ENCODE peak calls at places on chromosome 22, in nine cellular contexts. C is psoas muscle; D is trophoblast cell; A is brain microvascular endothelial cell; S is transverse colon; J is adrenal gland; I is CD8-positive, alpha-beta memory T cell; G is bronchial epithelial cell; K is GM06990. N is an unnamed sample. For H3K36me3, the result is how much of the 10 kb centered on the place peaks cover.

GRCh38 chr22:39808087-39808486 is 85.5 kb downstream of the ENTHD1 start:
- DNase-seq in C (no peak), D (no peak), A (no peak), S (peak), J (peak), I (no peak), G (peak), K (no peak), N (no peak)

GRCh38 chr22:22167791-22168189 is 76.8 kb upstream of the VPREB1 start:
- DNase-seq in C (no peak), D (no peak), A (no peak), S (peak), J (no peak), I (no peak), G (no peak), K (peak), N (no peak)

GRCh38 chr22:42344391-42344861 is 74.0 kb upstream of the TCF20 start:
- DNase-seq in C (peak), D (no peak), A (peak), S (no peak), J (no peak), I (no peak), G (no peak), K (no peak), N (no peak)

GRCh38 chr22:44143117-44143495 is 37.6 kb upstream of the PARVG start:
- DNase-seq in C (no peak), D (no peak), A (no peak), S (peak), J (no peak), I (no peak), G (no peak), K (no peak), N (no peak)

GRCh38 chr22:47270463-47271135 is 508.1 kb downstream of the TBC1D22A start:
- DNase-seq in C (no peak), D (peak), A (no peak), S (no peak), J (no peak), I (no peak), G (no peak), K (no peak), N (no peak)

GRCh38 chr22:45441158-45441557 is 27.7 kb downstream of the RIBC2 start:
- DNase-seq in C (peak), D (peak), A (peak), S (peak), J (peak), I (no peak), G (peak), K (no peak), N (no peak)

GRCh38 chr22:19607198-19608113 is 83.2 kb upstream of the CLDN5 start:
- DNase-seq in C (peak), D (no peak), A (no peak), S (peak), J (no peak), I (no peak), G (peak), K (no peak), N (no peak)

GRCh38 chr22:40509401-40510134 is 127.0 kb downstream of the MRTFA start:
- DNase-seq in C (peak), D (peak), A (peak), S (peak), J (peak), I (no peak), G (peak), K (no peak), N (peak)

GRCh38 chr22:40922484-40923303 is 28.5 kb upstream of the RBX1 start:
- DNase-seq in C (no peak), D (no peak), A (peak), S (no peak), J (no peak), I (no peak), G (peak), K (no peak), N (peak)

GRCh38 chr22:42856179-42856864 is 751 bp downstream of the ARFGAP3 start:
- DNase-seq in C (peak), D (peak), A (no peak), S (peak), J (peak), I (peak), G (peak), K (peak), N (no peak)

GRCh38 chr22:27431896-27432295 is 369.7 kb downstream of the MN1 start:
- DNase-seq in C (no peak), D (no peak), A (no peak), S (no peak), J (no peak), I (no peak), G (no peak), K (no peak), N (no peak)

GRCh38 chr22:32396255-32396654 is 15.8 kb downstream of the RTCB start:
- DNase-seq in C (no peak), D (no peak), A (no peak), S (no peak), J (no peak), I (no peak), G (no peak), K (no peak), N (no peak)

GRCh38 chr22:32378703-32379272 is 21.1 kb downstream of the RFPL3 start:
- DNase-seq in C (no peak), D (peak), A (peak), S (peak), J (no peak), I (no peak), G (peak), K (no peak), N (no peak)

GRCh38 chr22:46545041-46545796 is 7.8 kb upstream of the CELSR1 start:
- DNase-seq in C (peak), D (no peak), A (no peak), S (no peak), J (no peak), I (no peak), G (peak), K (no peak), N (no peak)

GRCh38 chr22:27554106-27554814 is 247.3 kb downstream of the MN1 start:
- DNase-seq in C (no peak), D (no peak), A (no peak), S (peak), J (no peak), I (no peak), G (peak), K (no peak), N (peak)

GRCh38 chr22:17479129-17479528 is 84.2 kb upstream of the SLC25A18 start:
- DNase-seq in C (no peak), D (no peak), A (no peak), S (no peak), J (no peak), I (no peak), G (no peak), K (no peak), N (no peak)

GRCh38 chr22:45254789-45255261 is 14.1 kb upstream of the KIAA0930 start:
- DNase-seq in C (no peak), D (no peak), A (no peak), S (no peak), J (no peak), I (no peak), G (no peak), K (peak), N (no peak)

GRCh38 chr22:17675584-17675983 is 37.0 kb downstream of the BCL2L13 start:
- DNase-seq in C (no peak), D (no peak), A (no peak), S (no peak), J (no peak), I (no peak), G (no peak), K (no peak), N (no peak)

GRCh38 chr22:43983808-43984207 is 28.6 kb downstream of the SAMM50 start:
- DNase-seq in C (no peak), D (no peak), A (no peak), S (no peak), J (no peak), I (no peak), G (no peak), K (no peak), N (no peak)

GRCh38 chr22:30332994-30333706 is 6.4 kb upstream of the TBC1D10A start:
- DNase-seq in C (no peak), D (peak), A (no peak), S (no peak), J (no peak), I (no peak), G (no peak), K (no peak), N (no peak)

GRCh38 chr22:30334601-30335000 is 7.9 kb upstream of the TBC1D10A start:
- DNase-seq in C (no peak), D (no peak), A (no peak), S (no peak), J (no peak), I (no peak), G (no peak), K (no peak), N (no peak)

GRCh38 chr22:30336752-30337460 is 10.2 kb upstream of the TBC1D10A start:
- DNase-seq in C (peak), D (no peak), A (no peak), S (no peak), J (no peak), I (no peak), G (no peak), K (no peak), N (no peak)

GRCh38 chr22:30333707-30334087 is 7.0 kb upstream of the TBC1D10A start:
- DNase-seq in C (no peak), D (no peak), A (no peak), S (no peak), J (no peak), I (no peak), G (no peak), K (no peak), N (no peak)

GRCh38 chr22:30335236-30335635 is 8.5 kb upstream of the TBC1D10A start:
- DNase-seq in C (no peak), D (peak), A (no peak), S (no peak), J (no peak), I (no peak), G (no peak), K (no peak), N (no peak)
- H3K4me3 ChIP-seq in C (no peak), D (no peak), A (no peak), S (no peak), J (no peak), I (no peak), G (no peak), K (no peak), N (no peak)

GRCh38 chr22:37186997-37187522 is 987 bp downstream of the C1QTNF6 start:
- DNase-seq in C (peak), D (peak), A (no peak), S (no peak), J (no peak), I (no peak), G (no peak), K (no peak), N (no peak)

GRCh38 chr22:37185646-37186227 is 2.3 kb downstream of the C1QTNF6 start:
- DNase-seq in C (peak), D (peak), A (no peak), S (no peak), J (no peak), I (no peak), G (no peak), K (no peak), N (no peak)

GRCh38 chr22:37184816-37185541 is 3.1 kb downstream of the C1QTNF6 start:
- DNase-seq in C (peak), D (peak), A (no peak), S (no peak), J (no peak), I (no peak), G (no peak), K (no peak), N (no peak)

GRCh38 chr22:37187552-37187890 is 526 bp downstream of the C1QTNF6 start:
- DNase-seq in C (no peak), D (no peak), A (no peak), S (peak), J (no peak), I (no peak), G (peak), K (no peak), N (no peak)

GRCh38 chr22:37186228-37186996 is 1.6 kb downstream of the C1QTNF6 start:
- DNase-seq in C (peak), D (peak), A (peak), S (no peak), J (peak), I (peak), G (peak), K (peak), N (no peak)
- H3K36me3 ChIP-seq in C (under half), D (under half), A (under half), S (under half), J (under half), I (under half), G (under half), K (under half), N (under half)

DNA sequence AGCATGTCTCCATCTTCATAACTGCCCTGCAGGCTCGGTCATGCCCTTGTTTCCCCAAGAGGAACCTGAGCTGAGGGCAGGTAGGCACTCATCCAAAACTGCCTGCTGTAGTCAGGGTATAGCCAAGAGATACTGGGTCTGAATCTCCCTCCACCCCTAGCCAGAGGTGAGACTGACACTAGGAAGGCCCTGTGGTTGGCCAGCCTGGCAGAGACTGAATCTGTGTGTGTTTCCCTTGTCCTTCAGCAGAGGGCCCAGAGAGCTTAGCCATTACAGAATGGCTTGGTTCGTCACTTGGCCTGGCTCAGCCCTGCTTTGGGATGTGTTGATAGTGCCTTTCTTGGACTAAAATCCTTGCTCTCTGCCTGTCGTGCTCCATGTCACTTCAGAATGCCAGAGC is 79.3 kb upstream of the SUSD2 start:
- DNase-seq in C (no peak), D (no peak), A (no peak), S (no peak), J (no peak), I (no peak), G (no peak), K (no peak), N (no peak)
- H3K4me3 ChIP-seq in C (no peak), D (no peak), A (no peak), S (no peak), J (no peak), I (no peak), G (no peak), K (no peak), N (no peak)

GRCh38 chr22:50444663-50445062 is 30.2 kb downstream of the SBF1 start:
- DNase-seq in C (no peak), D (peak), A (peak), S (peak), J (peak), I (no peak), G (peak), K (no peak), N (no peak)

GRCh38 chr22:50447576-50448551 is 27.0 kb downstream of the SBF1 start:
- DNase-seq in C (no peak), D (no peak), A (no peak), S (no peak), J (no peak), I (no peak), G (no peak), K (no peak), N (no peak)

GRCh38 chr22:50446708-50447575 is 27.9 kb downstream of the SBF1 start:
- DNase-seq in C (no peak), D (no peak), A (no peak), S (no peak), J (no peak), I (no peak), G (no peak), K (no peak), N (no peak)

GRCh38 chr22:50445071-50445879 is 29.6 kb downstream of the SBF1 start:
- DNase-seq in C (no peak), D (no peak), A (no peak), S (no peak), J (no peak), I (peak), G (no peak), K (no peak), N (no peak)

GRCh38 chr22:50445880-50446707 is 28.7 kb downstream of the SBF1 start:
- DNase-seq in C (no peak), D (no peak), A (no peak), S (no peak), J (no peak), I (no peak), G (no peak), K (no peak), N (no peak)
- H3K36me3 ChIP-seq in C (half or more), D (half or more), A (under half), S (under half), J (half or more), I (under half), G (under half), K (under half), N (under half)